ENCODE peak calls at places on chromosomes 4 and X, in nine cellular contexts. One of them, this sample, is unnamed.
A peak's percentile ranks its signal among the peaks of the same experiment; 100 is the strongest.

GRCh38 chr4:30429813-30430466 is 290.2 kb upstream of the PCDH7 start:
- DNase-seq in Caki2: peak; percentile 25
- DNase-seq in activated CD4-positive, CD25-positive, alpha-beta regulatory T cell treated with anti-CD3 and anti-CD28 coated beads, Interleukin-2, amount 50 U/mL, for 16 hours: no peak
- DNase-seq in NCI-H1092: no peak
- DNase-seq in HTR-8/SVneo: peak; percentile 18
- DNase-seq in glutamatergic neuron: no peak
- DNase-seq in AG08395: peak; percentile 2
- DNase-seq in omental fat pad: no peak
- DNase-seq in stimulated activated CD4-positive, alpha-beta T cell treated with anti-CD3 and anti-CD28 coated beads, TNF-alpha, amount 100 ng/mL, for 4 hours: no peak
- DNase-seq in this sample: no peak

GRCh38 chr4:145773581-145774234 is 93.8 kb downstream of the C4orf51 start:
- DNase-seq in Caki2: no peak
- DNase-seq in activated CD4-positive, CD25-positive, alpha-beta regulatory T cell treated with anti-CD3 and anti-CD28 coated beads, Interleukin-2, amount 50 U/mL, for 16 hours: no peak
- DNase-seq in NCI-H1092: no peak
- DNase-seq in HTR-8/SVneo: no peak
- DNase-seq in glutamatergic neuron: no peak
- DNase-seq in AG08395: no peak
- DNase-seq in omental fat pad: no peak
- DNase-seq in stimulated activated CD4-positive, alpha-beta T cell treated with anti-CD3 and anti-CD28 coated beads, TNF-alpha, amount 100 ng/mL, for 4 hours: no peak
- DNase-seq in this sample: no peak

GRCh38 chr4:47219586-47219985 is 188.2 kb downstream of the GABRB1 start:
- DNase-seq in Caki2: no peak
- DNase-seq in activated CD4-positive, CD25-positive, alpha-beta regulatory T cell treated with anti-CD3 and anti-CD28 coated beads, Interleukin-2, amount 50 U/mL, for 16 hours: no peak
- DNase-seq in NCI-H1092: no peak
- DNase-seq in HTR-8/SVneo: no peak
- DNase-seq in glutamatergic neuron: no peak
- DNase-seq in AG08395: no peak
- DNase-seq in omental fat pad: no peak
- DNase-seq in stimulated activated CD4-positive, alpha-beta T cell treated with anti-CD3 and anti-CD28 coated beads, TNF-alpha, amount 100 ng/mL, for 4 hours: no peak
- DNase-seq in this sample: no peak

GRCh38 chr4:160129439-160129838 is 1026.6 kb downstream of the RAPGEF2 start:
- DNase-seq in Caki2: peak; percentile 91
- DNase-seq in activated CD4-positive, CD25-positive, alpha-beta regulatory T cell treated with anti-CD3 and anti-CD28 coated beads, Interleukin-2, amount 50 U/mL, for 16 hours: no peak
- DNase-seq in NCI-H1092: no peak
- DNase-seq in HTR-8/SVneo: peak; percentile 44
- DNase-seq in glutamatergic neuron: no peak
- DNase-seq in AG08395: no peak
- DNase-seq in omental fat pad: no peak
- DNase-seq in stimulated activated CD4-positive, alpha-beta T cell treated with anti-CD3 and anti-CD28 coated beads, TNF-alpha, amount 100 ng/mL, for 4 hours: no peak
- DNase-seq in this sample: no peak

GRCh38 chr4:165055601-165056000 is 1.9 kb downstream of the TRIM75 start:
- DNase-seq in Caki2: no peak
- DNase-seq in activated CD4-positive, CD25-positive, alpha-beta regulatory T cell treated with anti-CD3 and anti-CD28 coated beads, Interleukin-2, amount 50 U/mL, for 16 hours: no peak
- DNase-seq in NCI-H1092: no peak
- DNase-seq in HTR-8/SVneo: no peak
- DNase-seq in glutamatergic neuron: no peak
- DNase-seq in AG08395: no peak
- DNase-seq in omental fat pad: no peak
- DNase-seq in stimulated activated CD4-positive, alpha-beta T cell treated with anti-CD3 and anti-CD28 coated beads, TNF-alpha, amount 100 ng/mL, for 4 hours: no peak
- DNase-seq in this sample: no peak

GRCh38 chr4:3369781-3370660 is 71.7 kb upstream of the HGFAC start:
- DNase-seq in Caki2: no peak
- DNase-seq in activated CD4-positive, CD25-positive, alpha-beta regulatory T cell treated with anti-CD3 and anti-CD28 coated beads, Interleukin-2, amount 50 U/mL, for 16 hours: no peak
- DNase-seq in NCI-H1092: peak; percentile 16
- DNase-seq in HTR-8/SVneo: peak; percentile 77
- DNase-seq in glutamatergic neuron: no peak
- DNase-seq in AG08395: peak; percentile 95
- DNase-seq in omental fat pad: no peak
- DNase-seq in stimulated activated CD4-positive, alpha-beta T cell treated with anti-CD3 and anti-CD28 coated beads, TNF-alpha, amount 100 ng/mL, for 4 hours: no peak
- DNase-seq in this sample: no peak

GRCh38 chrX:69614896-69615295 is 1.0 kb upstream of the EDA start:
- DNase-seq in Caki2: no peak
- DNase-seq in activated CD4-positive, CD25-positive, alpha-beta regulatory T cell treated with anti-CD3 and anti-CD28 coated beads, Interleukin-2, amount 50 U/mL, for 16 hours: no peak
- DNase-seq in NCI-H1092: no peak
- DNase-seq in HTR-8/SVneo: no peak
- DNase-seq in glutamatergic neuron: no peak
- DNase-seq in AG08395: no peak
- DNase-seq in omental fat pad: no peak
- DNase-seq in stimulated activated CD4-positive, alpha-beta T cell treated with anti-CD3 and anti-CD28 coated beads, TNF-alpha, amount 100 ng/mL, for 4 hours: no peak
- DNase-seq in this sample: no peak

GRCh38 chrX:149541521-149542047 is 772 bp downstream of the EOLA1 start:
- DNase-seq in Caki2: no peak
- DNase-seq in activated CD4-positive, CD25-positive, alpha-beta regulatory T cell treated with anti-CD3 and anti-CD28 coated beads, Interleukin-2, amount 50 U/mL, for 16 hours: no peak
- DNase-seq in NCI-H1092: no peak
- DNase-seq in HTR-8/SVneo: no peak
- DNase-seq in glutamatergic neuron: peak; percentile 19
- DNase-seq in AG08395: no peak
- DNase-seq in omental fat pad: no peak
- DNase-seq in stimulated activated CD4-positive, alpha-beta T cell treated with anti-CD3 and anti-CD28 coated beads, TNF-alpha, amount 100 ng/mL, for 4 hours: no peak
- DNase-seq in this sample: no peak

GRCh38 chr4:150381671-150382427 is 200.1 kb upstream of the MAB21L2 start:
- DNase-seq in Caki2: no peak
- DNase-seq in activated CD4-positive, CD25-positive, alpha-beta regulatory T cell treated with anti-CD3 and anti-CD28 coated beads, Interleukin-2, amount 50 U/mL, for 16 hours: no peak
- DNase-seq in NCI-H1092: no peak
- DNase-seq in HTR-8/SVneo: no peak
- DNase-seq in glutamatergic neuron: no peak
- DNase-seq in AG08395: no peak
- DNase-seq in omental fat pad: no peak
- DNase-seq in stimulated activated CD4-positive, alpha-beta T cell treated with anti-CD3 and anti-CD28 coated beads, TNF-alpha, amount 100 ng/mL, for 4 hours: no peak
- DNase-seq in this sample: no peak

GRCh38 chr4:139986621-139987510 is 167.1 kb downstream of the MAML3 start:
- DNase-seq in Caki2: no peak
- DNase-seq in activated CD4-positive, CD25-positive, alpha-beta regulatory T cell treated with anti-CD3 and anti-CD28 coated beads, Interleukin-2, amount 50 U/mL, for 16 hours: no peak
- DNase-seq in NCI-H1092: peak; percentile 72
- DNase-seq in HTR-8/SVneo: no peak
- DNase-seq in glutamatergic neuron: peak; percentile 56
- DNase-seq in AG08395: peak; percentile 23
- DNase-seq in omental fat pad: no peak
- DNase-seq in stimulated activated CD4-positive, alpha-beta T cell treated with anti-CD3 and anti-CD28 coated beads, TNF-alpha, amount 100 ng/mL, for 4 hours: no peak
- DNase-seq in this sample: no peak

GRCh38 chrX:150080497-150080896 is 142.2 kb upstream of the EOLA2 start:
- DNase-seq in Caki2: no peak
- DNase-seq in activated CD4-positive, CD25-positive, alpha-beta regulatory T cell treated with anti-CD3 and anti-CD28 coated beads, Interleukin-2, amount 50 U/mL, for 16 hours: no peak
- DNase-seq in NCI-H1092: no peak
- DNase-seq in HTR-8/SVneo: no peak
- DNase-seq in glutamatergic neuron: no peak
- DNase-seq in AG08395: no peak
- DNase-seq in omental fat pad: no peak
- DNase-seq in stimulated activated CD4-positive, alpha-beta T cell treated with anti-CD3 and anti-CD28 coated beads, TNF-alpha, amount 100 ng/mL, for 4 hours: no peak
- DNase-seq in this sample: no peak

This sample was measured in WTC11.